ENCODE peak calls at places on chromosomes 1 and 21, in nine cellular contexts. One of them, this sample, is unnamed.

GRCh38 chr1:230730979-230731378 is 16.2 kb upstream of the CAPN9 start:
- DNase-seq in mucosa of descending colon: no peak
- DNase-seq in A673: no peak
- DNase-seq in fibroblast of pulmonary artery: no peak
- DNase-seq in progenitor cell of endocrine pancreas: no peak
- DNase-seq in HFFc6: no peak
- DNase-seq in foreskin fibroblast: no peak
- DNase-seq in fibroblast of lung: no peak
- DNase-seq in BJ: no peak
- DNase-seq in this sample: no peak

GRCh38 chr1:56709269-56709880 is 64.3 kb downstream of the PRKAA2 start:
- DNase-seq in mucosa of descending colon: peak
- DNase-seq in A673: peak
- DNase-seq in fibroblast of pulmonary artery: peak
- DNase-seq in progenitor cell of endocrine pancreas: no peak
- DNase-seq in HFFc6: peak
- DNase-seq in foreskin fibroblast: peak
- DNase-seq in fibroblast of lung: peak
- DNase-seq in BJ: no peak
- DNase-seq in this sample: peak

GRCh38 chr1:227896710-227897655 is 50.7 kb downstream of the WNT9A start:
- DNase-seq in mucosa of descending colon: no peak
- DNase-seq in A673: no peak
- DNase-seq in fibroblast of pulmonary artery: no peak
- DNase-seq in progenitor cell of endocrine pancreas: no peak
- DNase-seq in HFFc6: no peak
- DNase-seq in foreskin fibroblast: no peak
- DNase-seq in fibroblast of lung: no peak
- DNase-seq in BJ: no peak
- DNase-seq in this sample: no peak

GRCh38 chr21:32585970-32586369 is 647 bp upstream of the TCP10L start:
- DNase-seq in mucosa of descending colon: no peak
- DNase-seq in A673: no peak
- DNase-seq in fibroblast of pulmonary artery: no peak
- DNase-seq in progenitor cell of endocrine pancreas: no peak
- DNase-seq in HFFc6: no peak
- DNase-seq in foreskin fibroblast: no peak
- DNase-seq in fibroblast of lung: no peak
- DNase-seq in BJ: no peak
- DNase-seq in this sample: no peak

GRCh38 chr1:167501513-167502191 is 16.7 kb downstream of the CD247 start:
- DNase-seq in mucosa of descending colon: no peak
- DNase-seq in A673: no peak
- DNase-seq in fibroblast of pulmonary artery: no peak
- DNase-seq in progenitor cell of endocrine pancreas: no peak
- DNase-seq in HFFc6: no peak
- DNase-seq in foreskin fibroblast: no peak
- DNase-seq in fibroblast of lung: no peak
- DNase-seq in BJ: no peak
- DNase-seq in this sample: no peak

GRCh38 chr1:87292684-87293493 is 35.8 kb upstream of the LMO4 start:
- DNase-seq in mucosa of descending colon: peak
- DNase-seq in A673: peak
- DNase-seq in fibroblast of pulmonary artery: peak
- DNase-seq in progenitor cell of endocrine pancreas: peak
- DNase-seq in HFFc6: peak
- DNase-seq in foreskin fibroblast: no peak
- DNase-seq in fibroblast of lung: peak
- DNase-seq in BJ: no peak
- DNase-seq in this sample: peak

GRCh38 chr1:165616054-165616612 is 14.9 kb upstream of the MGST3 start:
- DNase-seq in mucosa of descending colon: no peak
- DNase-seq in A673: no peak
- DNase-seq in fibroblast of pulmonary artery: no peak
- DNase-seq in progenitor cell of endocrine pancreas: no peak
- DNase-seq in HFFc6: no peak
- DNase-seq in foreskin fibroblast: no peak
- DNase-seq in fibroblast of lung: no peak
- DNase-seq in BJ: no peak
- DNase-seq in this sample: no peak

GRCh38 chr21:42162831-42163510 is 56.0 kb upstream of the ABCG1 start:
- DNase-seq in mucosa of descending colon: no peak
- DNase-seq in A673: peak
- DNase-seq in fibroblast of pulmonary artery: no peak
- DNase-seq in progenitor cell of endocrine pancreas: no peak
- DNase-seq in HFFc6: no peak
- DNase-seq in foreskin fibroblast: no peak
- DNase-seq in fibroblast of lung: no peak
- DNase-seq in BJ: no peak
- DNase-seq in this sample: no peak

DNA sequence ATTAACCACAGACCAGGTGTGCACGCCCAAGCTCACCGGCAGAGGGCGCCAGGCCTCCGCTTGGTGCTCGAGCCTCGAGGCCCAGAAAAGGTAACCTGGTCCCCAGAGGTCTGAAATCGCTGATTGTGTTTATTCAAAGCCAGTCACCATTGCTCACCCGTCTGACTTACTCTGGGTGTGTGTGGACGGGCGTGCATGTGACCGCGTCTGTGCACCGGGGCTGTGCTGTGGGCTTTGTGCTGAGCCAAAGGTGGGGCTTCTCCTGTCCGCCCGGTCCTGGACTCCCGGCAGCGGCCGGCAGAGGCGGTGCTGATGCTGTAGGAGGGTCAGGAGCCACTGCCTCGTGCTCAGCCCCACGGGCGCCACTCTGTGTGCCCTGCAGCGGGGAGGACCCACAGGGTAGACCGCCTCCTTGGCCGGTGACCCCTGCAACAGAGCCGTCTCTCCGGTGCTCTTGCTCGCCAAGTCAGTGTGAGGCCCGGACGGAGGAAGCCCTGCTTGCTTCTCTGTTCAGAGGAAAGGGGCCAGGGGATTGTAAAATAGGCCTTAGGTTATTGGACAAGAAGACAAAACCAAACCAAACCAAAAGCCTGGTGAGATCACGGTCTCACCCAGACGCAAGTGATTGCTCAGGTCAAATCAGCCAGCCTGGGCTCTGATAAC is 32.0 kb upstream of the BTG2 start:
- DNase-seq in mucosa of descending colon: peak
- DNase-seq in A673: peak
- DNase-seq in fibroblast of pulmonary artery: peak
- DNase-seq in progenitor cell of endocrine pancreas: peak
- DNase-seq in HFFc6: peak
- DNase-seq in foreskin fibroblast: peak
- DNase-seq in fibroblast of lung: peak
- DNase-seq in BJ: no peak
- DNase-seq in this sample: peak
- TF ChIP-seq CTCF in mucosa of descending colon: peak
- TF ChIP-seq CTCF in A673: peak
- TF ChIP-seq CTCF in fibroblast of pulmonary artery: peak
- TF ChIP-seq CTCF in progenitor cell of endocrine pancreas: peak
- TF ChIP-seq CTCF in HFFc6: peak
- TF ChIP-seq CTCF in foreskin fibroblast: peak
- TF ChIP-seq CTCF in fibroblast of lung: peak
- TF ChIP-seq CTCF in BJ: peak
- TF ChIP-seq CTCF in this sample: peak

GRCh38 chr1:200040516-200041138 is 13.1 kb downstream of the NR5A2 start:
- DNase-seq in mucosa of descending colon: peak
- DNase-seq in A673: no peak
- DNase-seq in fibroblast of pulmonary artery: peak
- DNase-seq in progenitor cell of endocrine pancreas: no peak
- DNase-seq in HFFc6: no peak
- DNase-seq in foreskin fibroblast: peak
- DNase-seq in fibroblast of lung: no peak
- DNase-seq in BJ: no peak
- DNase-seq in this sample: no peak

GRCh38 chr1:200038645-200038986 is 11.1 kb downstream of the NR5A2 start:
- DNase-seq in mucosa of descending colon: peak
- DNase-seq in A673: no peak
- DNase-seq in fibroblast of pulmonary artery: no peak
- DNase-seq in progenitor cell of endocrine pancreas: peak
- DNase-seq in HFFc6: no peak
- DNase-seq in foreskin fibroblast: no peak
- DNase-seq in fibroblast of lung: no peak
- DNase-seq in BJ: no peak
- DNase-seq in this sample: no peak

GRCh38 chr1:200037904-200038644 is 10.6 kb downstream of the NR5A2 start:
- DNase-seq in mucosa of descending colon: no peak
- DNase-seq in A673: no peak
- DNase-seq in fibroblast of pulmonary artery: no peak
- DNase-seq in progenitor cell of endocrine pancreas: no peak
- DNase-seq in HFFc6: no peak
- DNase-seq in foreskin fibroblast: no peak
- DNase-seq in fibroblast of lung: no peak
- DNase-seq in BJ: no peak
- DNase-seq in this sample: no peak

GRCh38 chr1:200039849-200040479 is 12.5 kb downstream of the NR5A2 start:
- DNase-seq in mucosa of descending colon: peak
- DNase-seq in A673: no peak
- DNase-seq in fibroblast of pulmonary artery: no peak
- DNase-seq in progenitor cell of endocrine pancreas: no peak
- DNase-seq in HFFc6: no peak
- DNase-seq in foreskin fibroblast: no peak
- DNase-seq in fibroblast of lung: no peak
- DNase-seq in BJ: no peak
- DNase-seq in this sample: no peak

GRCh38 chr1:200038987-200039848 is 11.7 kb downstream of the NR5A2 start:
- DNase-seq in mucosa of descending colon: peak
- DNase-seq in A673: no peak
- DNase-seq in fibroblast of pulmonary artery: no peak
- DNase-seq in progenitor cell of endocrine pancreas: no peak
- DNase-seq in HFFc6: no peak
- DNase-seq in foreskin fibroblast: no peak
- DNase-seq in fibroblast of lung: peak
- DNase-seq in BJ: no peak
- DNase-seq in this sample: no peak
- TF ChIP-seq CTCF in mucosa of descending colon: no peak
- TF ChIP-seq CTCF in A673: no peak
- TF ChIP-seq CTCF in fibroblast of pulmonary artery: no peak
- TF ChIP-seq CTCF in progenitor cell of endocrine pancreas: no peak
- TF ChIP-seq CTCF in HFFc6: no peak
- TF ChIP-seq CTCF in foreskin fibroblast: no peak
- TF ChIP-seq CTCF in fibroblast of lung: no peak
- TF ChIP-seq CTCF in BJ: no peak
- TF ChIP-seq CTCF in this sample: no peak

GRCh38 chr1:112646225-112646624 is 26.6 kb downstream of the CAPZA1 start:
- DNase-seq in mucosa of descending colon: no peak
- DNase-seq in A673: no peak
- DNase-seq in fibroblast of pulmonary artery: no peak
- DNase-seq in progenitor cell of endocrine pancreas: no peak
- DNase-seq in HFFc6: no peak
- DNase-seq in foreskin fibroblast: no peak
- DNase-seq in fibroblast of lung: no peak
- DNase-seq in BJ: no peak
- DNase-seq in this sample: peak

GRCh38 chr1:112637257-112638108 is 17.9 kb downstream of the CAPZA1 start:
- DNase-seq in mucosa of descending colon: no peak
- DNase-seq in A673: no peak
- DNase-seq in fibroblast of pulmonary artery: peak
- DNase-seq in progenitor cell of endocrine pancreas: no peak
- DNase-seq in HFFc6: peak
- DNase-seq in foreskin fibroblast: peak
- DNase-seq in fibroblast of lung: peak
- DNase-seq in BJ: peak
- DNase-seq in this sample: peak

GRCh38 chr1:112638109-112638426 is 18.4 kb downstream of the CAPZA1 start:
- DNase-seq in mucosa of descending colon: no peak
- DNase-seq in A673: no peak
- DNase-seq in fibroblast of pulmonary artery: no peak
- DNase-seq in progenitor cell of endocrine pancreas: no peak
- DNase-seq in HFFc6: peak
- DNase-seq in foreskin fibroblast: no peak
- DNase-seq in fibroblast of lung: no peak
- DNase-seq in BJ: no peak
- DNase-seq in this sample: peak

GRCh38 chr1:112643080-112643479 is 23.4 kb downstream of the CAPZA1 start:
- DNase-seq in mucosa of descending colon: no peak
- DNase-seq in A673: no peak
- DNase-seq in fibroblast of pulmonary artery: no peak
- DNase-seq in progenitor cell of endocrine pancreas: no peak
- DNase-seq in HFFc6: no peak
- DNase-seq in foreskin fibroblast: no peak
- DNase-seq in fibroblast of lung: no peak
- DNase-seq in BJ: no peak
- DNase-seq in this sample: no peak
- TF ChIP-seq CTCF in mucosa of descending colon: no peak
- TF ChIP-seq CTCF in A673: no peak
- TF ChIP-seq CTCF in fibroblast of pulmonary artery: no peak
- TF ChIP-seq CTCF in progenitor cell of endocrine pancreas: no peak
- TF ChIP-seq CTCF in HFFc6: no peak
- TF ChIP-seq CTCF in foreskin fibroblast: no peak
- TF ChIP-seq CTCF in fibroblast of lung: no peak
- TF ChIP-seq CTCF in BJ: no peak
- TF ChIP-seq CTCF in this sample: no peak

GRCh38 chr1:2135866-2136265 is 58.7 kb downstream of the FAAP20 start:
- DNase-seq in mucosa of descending colon: no peak
- DNase-seq in A673: no peak
- DNase-seq in fibroblast of pulmonary artery: no peak
- DNase-seq in progenitor cell of endocrine pancreas: no peak
- DNase-seq in HFFc6: no peak
- DNase-seq in foreskin fibroblast: no peak
- DNase-seq in fibroblast of lung: no peak
- DNase-seq in BJ: no peak
- DNase-seq in this sample: no peak

GRCh38 chr1:2134232-2134603 is 60.4 kb downstream of the FAAP20 start:
- DNase-seq in mucosa of descending colon: no peak
- DNase-seq in A673: no peak
- DNase-seq in fibroblast of pulmonary artery: no peak
- DNase-seq in progenitor cell of endocrine pancreas: no peak
- DNase-seq in HFFc6: no peak
- DNase-seq in foreskin fibroblast: no peak
- DNase-seq in fibroblast of lung: no peak
- DNase-seq in BJ: no peak
- DNase-seq in this sample: no peak

GRCh38 chr1:2136386-2136821 is 58.2 kb downstream of the FAAP20 start:
- DNase-seq in mucosa of descending colon: no peak
- DNase-seq in A673: no peak
- DNase-seq in fibroblast of pulmonary artery: no peak
- DNase-seq in progenitor cell of endocrine pancreas: no peak
- DNase-seq in HFFc6: no peak
- DNase-seq in foreskin fibroblast: no peak
- DNase-seq in fibroblast of lung: no peak
- DNase-seq in BJ: no peak
- DNase-seq in this sample: no peak

GRCh38 chr1:2134604-2135307 is 59.8 kb downstream of the FAAP20 start:
- DNase-seq in mucosa of descending colon: peak
- DNase-seq in A673: no peak
- DNase-seq in fibroblast of pulmonary artery: no peak
- DNase-seq in progenitor cell of endocrine pancreas: no peak
- DNase-seq in HFFc6: no peak
- DNase-seq in foreskin fibroblast: no peak
- DNase-seq in fibroblast of lung: no peak
- DNase-seq in BJ: no peak
- DNase-seq in this sample: no peak

DNA sequence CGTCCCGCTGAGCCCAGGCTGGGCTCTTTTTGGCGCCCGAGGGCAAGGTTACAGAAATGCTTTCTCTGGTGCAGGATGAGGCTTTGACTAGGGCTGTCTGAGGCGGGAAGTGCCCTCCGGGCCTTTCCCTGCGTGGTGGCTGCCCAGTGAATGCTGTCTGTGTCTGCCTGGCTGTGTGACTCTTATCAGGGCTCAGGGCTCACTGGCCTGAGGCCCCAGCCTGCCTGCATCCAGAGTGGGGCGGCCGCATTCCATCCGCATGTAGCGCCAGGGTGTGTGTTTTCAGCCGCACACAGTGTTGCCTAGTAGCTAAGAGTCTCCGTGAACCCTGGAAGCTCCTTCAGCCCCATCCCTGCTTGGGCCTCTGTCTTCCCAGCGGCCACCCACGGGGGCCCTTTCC is 59.1 kb downstream of the FAAP20 start:
- DNase-seq in mucosa of descending colon: peak
- DNase-seq in A673: no peak
- DNase-seq in fibroblast of pulmonary artery: peak
- DNase-seq in progenitor cell of endocrine pancreas: peak
- DNase-seq in HFFc6: peak
- DNase-seq in foreskin fibroblast: peak
- DNase-seq in fibroblast of lung: peak
- DNase-seq in BJ: peak
- DNase-seq in this sample: peak
- TF ChIP-seq CTCF in mucosa of descending colon: no peak
- TF ChIP-seq CTCF in A673: no peak
- TF ChIP-seq CTCF in fibroblast of pulmonary artery: no peak
- TF ChIP-seq CTCF in progenitor cell of endocrine pancreas: no peak
- TF ChIP-seq CTCF in HFFc6: no peak
- TF ChIP-seq CTCF in foreskin fibroblast: no peak
- TF ChIP-seq CTCF in fibroblast of lung: no peak
- TF ChIP-seq CTCF in BJ: peak
- TF ChIP-seq CTCF in this sample: peak